ENCODE peak calls at places on chromosomes 11 and 22, in nine cellular contexts. K is HFF-Myc, P is upper lobe of right lung, Y is OCI-LY7, H is A549, N is sigmoid colon, T is thoracic aorta, E is cardiac fibroblast, M is HCT116. R is an unnamed sample.
A peak's percentile ranks its signal among the peaks of the same experiment; 100 is the strongest.

GRCh38 chr11:12546660-12547059 is 127.6 kb upstream of the TEAD1 start:
- DNase-seq in Y (no peak), K (no peak), N (no peak), P (no peak), T (no peak), M (no peak), H (no peak), E (no peak), R (no peak)

GRCh38 chr11:7612661-7613393 is 60.5 kb downstream of the CYB5R2 start:
- DNase-seq in E (peak; percentile 78), M (no peak), K (no peak), Y (no peak), P (no peak), N (no peak), T (no peak), H (no peak), R (no peak)

GRCh38 chr11:57490456-57491248 is 24.9 kb downstream of the SLC43A1 start:
- DNase-seq in Y (no peak), P (no peak), H (no peak), N (no peak), K (no peak), M (no peak), E (no peak), T (no peak), R (peak; percentile 60)

GRCh38 chr22:31753005-31753633 is 700 bp upstream of the DEPDC5 start:
- DNase-seq in T (no peak), M (no peak), E (peak; percentile 46), Y (peak; percentile 67), K (no peak), P (peak; percentile 72), N (peak; percentile 70), H (no peak), R (no peak)

GRCh38 chr11:118912742-118913410 is 12.8 kb downstream of the BCL9L start:
- DNase-seq in T (no peak), H (no peak), N (no peak), E (no peak), Y (no peak), M (no peak), P (no peak), K (no peak), R (peak; percentile 37)

GRCh38 chr11:32081129-32081641 is 9.7 kb upstream of the RCN1 start:
- DNase-seq in H (no peak), E (peak; percentile 40), N (no peak), T (no peak), M (no peak), K (peak; percentile 77), P (no peak), Y (no peak), R (peak; percentile 88)

GRCh38 chr11:71948314-71949027 is 19.6 kb downstream of the RNF121 start:
- DNase-seq in T (no peak), M (no peak), Y (no peak), H (no peak), E (no peak), P (no peak), K (no peak), N (no peak), R (no peak)

GRCh38 chr11:65468874-65469333 is 29.9 kb upstream of the MALAT1 start:
- DNase-seq in M (peak; percentile 81), T (no peak), K (no peak), P (peak; percentile 94), N (peak; percentile 78), E (peak; percentile 49), Y (peak; percentile 83), H (peak; percentile 58), R (peak; percentile 57)

GRCh38 chr11:84247129-84247528 is 961.0 kb upstream of the CCDC90B start:
- DNase-seq in M (no peak), H (no peak), T (no peak), E (no peak), Y (no peak), N (no peak), P (no peak), K (no peak), R (no peak)

GRCh38 chr11:90288207-90288821 is 65.5 kb upstream of the CHORDC1 start:
- DNase-seq in H (peak; percentile 30), Y (peak; percentile 18), M (peak; percentile 16), P (no peak), N (no peak), K (no peak), T (no peak), E (peak; percentile 16), R (peak; percentile 14)

GRCh38 chr22:29256606-29257325 is 11.0 kb downstream of the RHBDD3 start:
- DNase-seq in T (no peak), H (no peak), K (no peak), M (no peak), E (no peak), N (no peak), P (no peak), Y (no peak), R (no peak)

GRCh38 chr11:118434553-118435232 is 1.6 kb upstream of the KMT2A start:
- DNase-seq in K (no peak), T (no peak), E (peak; percentile 37), Y (peak; percentile 59), H (no peak), P (peak; percentile 66), N (peak; percentile 67), M (no peak), R (peak; percentile 24)

GRCh38 chr22:27868738-27869282 is 50.2 kb downstream of the PITPNB start:
- DNase-seq in P (no peak), E (no peak), K (no peak), T (no peak), M (no peak), Y (no peak), H (no peak), N (no peak), R (no peak)

GRCh38 chr11:110473666-110474065 is 43.9 kb downstream of the FDX1 start:
- DNase-seq in N (no peak), E (peak; percentile 74), P (no peak), T (no peak), K (no peak), Y (no peak), H (no peak), M (no peak), R (peak; percentile 62)

GRCh38 chr11:112291191-112291590 is 30.5 kb upstream of the PLET1 start:
- DNase-seq in Y (no peak), T (no peak), P (no peak), M (no peak), K (no peak), N (peak; percentile 45), E (no peak), H (no peak), R (no peak)
- H3K4me3 ChIP-seq in Y (no peak overlapping the region), T (peak overlapping the region; percentile 84), P (no peak overlapping the region), M (no peak overlapping the region), K (no peak overlapping the region), N (peak overlapping the region; percentile 64), E (no peak overlapping the region), H (no peak overlapping the region), R (no peak overlapping the region)

GRCh38 chr11:28110839-28111235 is 2.6 kb downstream of the METTL15 start:
- DNase-seq in M (no peak), T (no peak), H (no peak), Y (no peak), E (no peak), P (no peak), K (no peak), N (no peak), R (no peak)

GRCh38 chr11:28110108-28110838 is 2.1 kb downstream of the METTL15 start:
- DNase-seq in P (peak; percentile 87), N (peak; percentile 86), Y (peak; percentile 74), M (peak; percentile 65), T (peak; percentile 6), E (peak; percentile 87), H (peak; percentile 47), K (peak; percentile 56), R (peak; percentile 78)

GRCh38 chr11:28107331-28107725 is 628 bp downstream of the KIF18A start:
- DNase-seq in Y (peak; percentile 36), E (no peak), T (no peak), N (no peak), M (no peak), K (no peak), P (no peak), H (no peak), R (peak; percentile 31)

GRCh38 chr11:28107726-28108618 is at the start of the genes KIF18A and METTL15:
- DNase-seq in T (peak; percentile 98), E (peak; percentile 100), K (peak; percentile 95), N (peak; percentile 100), M (peak; percentile 97), P (peak; percentile 100), H (peak; percentile 70), Y (peak; percentile 99), R (peak; percentile 98)

DNA sequence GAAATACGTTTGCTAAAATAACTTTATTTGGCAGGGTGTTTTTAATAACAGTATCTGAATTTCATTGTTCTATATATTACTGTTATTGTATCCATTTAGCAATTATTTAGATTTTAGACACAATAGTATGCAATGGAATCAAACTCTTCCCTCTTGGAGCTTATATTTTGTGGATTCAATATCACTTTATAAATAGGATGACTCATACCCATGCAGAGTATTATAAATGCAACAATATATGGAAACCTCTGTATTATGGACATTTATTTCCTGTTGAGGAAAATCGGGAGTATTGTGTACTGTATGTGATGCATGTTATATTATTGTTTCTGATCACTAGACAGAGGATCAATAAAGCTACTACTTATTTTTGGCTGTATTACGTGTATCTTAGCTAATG is 721 bp downstream of the METTL15 start:
- DNase-seq in N (no peak), T (no peak), H (no peak), P (no peak), Y (no peak), M (no peak), K (no peak), E (no peak), R (no peak)
- H3K4me3 ChIP-seq in N (peak overlapping the region; percentile 53), T (peak overlapping the region; percentile 80), H (peak overlapping the region; percentile 59), P (peak overlapping the region; percentile 64), Y (peak overlapping the region; percentile 93), M (peak overlapping the region; percentile 78), K (peak overlapping the region; percentile 85), E (peak overlapping the region; percentile 59), R (peak overlapping the region; percentile 69)

DNA sequence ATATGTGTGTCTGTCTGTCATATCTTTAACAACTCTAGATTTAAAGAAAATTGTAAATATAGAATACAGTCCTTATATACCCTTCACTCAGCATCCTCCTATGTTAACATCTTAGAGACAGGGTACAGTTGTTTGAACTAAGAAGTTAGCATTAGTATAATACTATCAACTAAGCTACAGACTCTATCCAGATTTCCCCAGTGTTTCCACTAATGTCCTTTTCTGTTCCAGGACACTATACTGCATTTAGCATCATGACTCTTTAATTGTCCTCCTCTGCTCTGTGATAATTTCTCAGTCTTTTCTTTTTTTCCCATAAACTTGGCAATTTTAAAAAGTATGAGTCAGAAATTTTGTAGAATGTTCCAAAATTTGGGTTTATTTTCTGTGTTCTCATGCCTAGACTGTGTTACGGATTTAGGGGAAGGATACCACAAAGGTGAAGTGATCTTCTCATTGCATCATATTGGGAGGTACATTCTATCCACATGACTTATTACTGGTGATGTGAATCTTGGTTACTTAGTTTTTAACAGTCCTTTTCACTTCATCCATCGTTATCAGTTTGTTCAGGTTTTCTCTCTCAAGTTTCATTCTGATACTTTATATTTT is 168.4 kb downstream of the SBF2 start:
- DNase-seq in Y (no peak), K (no peak), N (no peak), H (no peak), E (peak; percentile 55), T (no peak), M (no peak), P (no peak), R (peak; percentile 86)
- H3K4me3 ChIP-seq in Y (no peak overlapping the region), K (no peak overlapping the region), N (no peak overlapping the region), H (no peak overlapping the region), E (no peak overlapping the region), T (no peak overlapping the region), M (no peak overlapping the region), P (no peak overlapping the region), R (no peak overlapping the region)

DNA sequence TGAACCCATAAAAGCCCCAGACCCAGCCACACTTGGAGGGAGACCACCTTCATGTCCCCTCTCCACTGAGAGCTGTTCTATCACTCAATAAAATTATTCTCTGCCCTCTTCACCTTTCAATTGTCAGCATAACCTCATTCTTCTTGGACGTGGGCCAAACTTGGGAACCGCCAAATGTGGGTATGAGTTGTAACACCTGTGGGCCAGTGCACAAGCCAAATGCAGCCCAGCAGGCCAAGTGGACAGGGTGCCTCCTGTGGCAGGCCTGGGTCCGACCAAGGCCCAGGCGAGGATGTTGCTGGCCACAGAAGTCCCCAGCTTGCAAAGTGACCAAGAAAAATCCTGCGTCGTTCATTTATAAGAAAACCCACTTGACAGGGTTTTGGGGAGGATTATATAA is 621.2 kb downstream of the METTL15 start:
- DNase-seq in P (peak; percentile 42), Y (no peak), M (no peak), E (no peak), N (no peak), H (no peak), K (no peak), T (no peak), R (no peak)
- H3K4me3 ChIP-seq in P (no peak overlapping the region), Y (no peak overlapping the region), M (no peak overlapping the region), E (no peak overlapping the region), N (no peak overlapping the region), H (no peak overlapping the region), K (no peak overlapping the region), T (no peak overlapping the region), R (no peak overlapping the region)

R was measured in fibroblast of mammary gland.